ENCODE peak calls at places on chromosomes 5 and 9, in eight cellular contexts. One of them, this sample, is unnamed. For H3K4me1, the result is how much of the 10 kb centered on the place peaks cover.

GRCh38 chr5:140265845-140266244 is 37.1 kb downstream of the PFDN1 start:
- DNase-seq in heart left ventricle: no peak
- DNase-seq in endodermal cell: no peak
- DNase-seq in IMR-90: no peak
- DNase-seq in HepG2: no peak
- DNase-seq in mesenchymal stem cell: no peak
- DNase-seq in naive thymus-derived CD4-positive, alpha-beta T cell: no peak
- DNase-seq in PC-3: no peak
- DNase-seq in this sample: no peak

GRCh38 chr5:126023894-126024575 is 399.2 kb upstream of the GRAMD2B start:
- DNase-seq in naive thymus-derived CD4-positive, alpha-beta T cell: no peak
- DNase-seq in HepG2: no peak
- DNase-seq in mesenchymal stem cell: no peak
- DNase-seq in heart left ventricle: no peak
- DNase-seq in endodermal cell: no peak
- DNase-seq in IMR-90: no peak
- DNase-seq in PC-3: no peak
- DNase-seq in this sample: no peak

GRCh38 chr9:134193912-134194535 is 29.7 kb upstream of the RNU6ATAC start:
- DNase-seq in HepG2: no peak
- DNase-seq in endodermal cell: no peak
- DNase-seq in naive thymus-derived CD4-positive, alpha-beta T cell: no peak
- DNase-seq in IMR-90: no peak
- DNase-seq in heart left ventricle: no peak
- DNase-seq in mesenchymal stem cell: no peak
- DNase-seq in PC-3: no peak
- DNase-seq in this sample: no peak

GRCh38 chr9:104911029-104911607 is 16.8 kb downstream of the ABCA1 start:
- DNase-seq in IMR-90: peak
- DNase-seq in PC-3: peak
- DNase-seq in mesenchymal stem cell: no peak
- DNase-seq in HepG2: peak
- DNase-seq in heart left ventricle: no peak
- DNase-seq in endodermal cell: peak
- DNase-seq in naive thymus-derived CD4-positive, alpha-beta T cell: no peak
- DNase-seq in this sample: no peak

GRCh38 chr5:40089269-40089668 is 590.4 kb upstream of the PTGER4 start:
- DNase-seq in HepG2: no peak
- DNase-seq in IMR-90: peak
- DNase-seq in endodermal cell: no peak
- DNase-seq in PC-3: peak
- DNase-seq in heart left ventricle: no peak
- DNase-seq in naive thymus-derived CD4-positive, alpha-beta T cell: no peak
- DNase-seq in mesenchymal stem cell: no peak
- DNase-seq in this sample: no peak

GRCh38 chr5:131079232-131079631 is 85.8 kb downstream of the HINT1 start:
- DNase-seq in HepG2: peak
- DNase-seq in naive thymus-derived CD4-positive, alpha-beta T cell: no peak
- DNase-seq in endodermal cell: no peak
- DNase-seq in PC-3: no peak
- DNase-seq in IMR-90: no peak
- DNase-seq in mesenchymal stem cell: no peak
- DNase-seq in heart left ventricle: no peak
- DNase-seq in this sample: no peak

GRCh38 chr5:138582959-138583358 is 7.8 kb upstream of the HSPA9 start:
- DNase-seq in heart left ventricle: no peak
- DNase-seq in HepG2: no peak
- DNase-seq in IMR-90: no peak
- DNase-seq in PC-3: no peak
- DNase-seq in endodermal cell: no peak
- DNase-seq in mesenchymal stem cell: no peak
- DNase-seq in naive thymus-derived CD4-positive, alpha-beta T cell: no peak
- DNase-seq in this sample: no peak

GRCh38 chr5:172931001-172931536 is 28.2 kb upstream of the RPL26L1 start:
- DNase-seq in heart left ventricle: no peak
- DNase-seq in mesenchymal stem cell: peak
- DNase-seq in endodermal cell: no peak
- DNase-seq in HepG2: no peak
- DNase-seq in naive thymus-derived CD4-positive, alpha-beta T cell: no peak
- DNase-seq in PC-3: peak
- DNase-seq in IMR-90: peak
- DNase-seq in this sample: no peak

GRCh38 chr5:38585812-38586211 is 29.4 kb upstream of the LIFR start:
- DNase-seq in PC-3: no peak
- DNase-seq in endodermal cell: no peak
- DNase-seq in heart left ventricle: no peak
- DNase-seq in HepG2: no peak
- DNase-seq in naive thymus-derived CD4-positive, alpha-beta T cell: no peak
- DNase-seq in mesenchymal stem cell: no peak
- DNase-seq in IMR-90: no peak
- DNase-seq in this sample: no peak

GRCh38 chr5:178284095-178284675 is 51.6 kb upstream of the PHYKPL start:
- DNase-seq in PC-3: peak
- DNase-seq in endodermal cell: peak
- DNase-seq in heart left ventricle: no peak
- DNase-seq in HepG2: no peak
- DNase-seq in naive thymus-derived CD4-positive, alpha-beta T cell: no peak
- DNase-seq in IMR-90: peak
- DNase-seq in mesenchymal stem cell: no peak
- DNase-seq in this sample: no peak

GRCh38 chr5:179345429-179346321 is at the start of gene ADAMTS2:
- DNase-seq in IMR-90: peak
- DNase-seq in PC-3: no peak
- DNase-seq in heart left ventricle: peak
- DNase-seq in HepG2: no peak
- DNase-seq in mesenchymal stem cell: peak
- DNase-seq in endodermal cell: peak
- DNase-seq in naive thymus-derived CD4-positive, alpha-beta T cell: no peak
- DNase-seq in this sample: peak

GRCh38 chr5:23157169-23157568 is 304.0 kb upstream of the CDH12 start:
- DNase-seq in naive thymus-derived CD4-positive, alpha-beta T cell: no peak
- DNase-seq in mesenchymal stem cell: no peak
- DNase-seq in HepG2: no peak
- DNase-seq in heart left ventricle: no peak
- DNase-seq in PC-3: no peak
- DNase-seq in endodermal cell: no peak
- DNase-seq in IMR-90: no peak
- DNase-seq in this sample: no peak

GRCh38 chr5:98428806-98429205 is 344.7 kb upstream of the RGMB start:
- DNase-seq in IMR-90: peak
- DNase-seq in mesenchymal stem cell: peak
- DNase-seq in endodermal cell: no peak
- DNase-seq in PC-3: no peak
- DNase-seq in naive thymus-derived CD4-positive, alpha-beta T cell: no peak
- DNase-seq in heart left ventricle: peak
- DNase-seq in HepG2: no peak
- DNase-seq in this sample: no peak

GRCh38 chr5:146662229-146662628 is 146.2 kb upstream of the GPR151 start:
- DNase-seq in HepG2: peak
- DNase-seq in heart left ventricle: no peak
- DNase-seq in naive thymus-derived CD4-positive, alpha-beta T cell: no peak
- DNase-seq in mesenchymal stem cell: peak
- DNase-seq in IMR-90: no peak
- DNase-seq in endodermal cell: no peak
- DNase-seq in PC-3: peak
- DNase-seq in this sample: no peak

GRCh38 chr9:107707419-107707837 is 217.9 kb upstream of the KLF4 start:
- DNase-seq in naive thymus-derived CD4-positive, alpha-beta T cell: no peak
- DNase-seq in mesenchymal stem cell: peak
- DNase-seq in PC-3: no peak
- DNase-seq in heart left ventricle: no peak
- DNase-seq in IMR-90: peak
- DNase-seq in endodermal cell: no peak
- DNase-seq in HepG2: no peak
- DNase-seq in this sample: peak

GRCh38 chr9:87425202-87425601 is 72.5 kb upstream of the DAPK1 start:
- DNase-seq in naive thymus-derived CD4-positive, alpha-beta T cell: no peak
- DNase-seq in PC-3: no peak
- DNase-seq in endodermal cell: no peak
- DNase-seq in heart left ventricle: no peak
- DNase-seq in mesenchymal stem cell: no peak
- DNase-seq in HepG2: no peak
- DNase-seq in IMR-90: no peak
- DNase-seq in this sample: no peak

GRCh38 chr5:38541174-38541724 is 15.2 kb downstream of the LIFR start:
- DNase-seq in HepG2: no peak
- DNase-seq in PC-3: peak
- DNase-seq in IMR-90: peak
- DNase-seq in mesenchymal stem cell: no peak
- DNase-seq in endodermal cell: no peak
- DNase-seq in heart left ventricle: no peak
- DNase-seq in naive thymus-derived CD4-positive, alpha-beta T cell: no peak
- DNase-seq in this sample: no peak

GRCh38 chr9:69254223-69254622 is 70.8 kb upstream of the ENTREP1 start:
- DNase-seq in HepG2: no peak
- DNase-seq in IMR-90: no peak
- DNase-seq in endodermal cell: peak
- DNase-seq in mesenchymal stem cell: no peak
- DNase-seq in naive thymus-derived CD4-positive, alpha-beta T cell: no peak
- DNase-seq in PC-3: no peak
- DNase-seq in heart left ventricle: no peak
- DNase-seq in this sample: no peak

GRCh38 chr5:177557041-177557647 is 2.8 kb upstream of the FAM193B start:
- DNase-seq in naive thymus-derived CD4-positive, alpha-beta T cell: no peak
- DNase-seq in HepG2: peak
- DNase-seq in IMR-90: no peak
- DNase-seq in endodermal cell: no peak
- DNase-seq in PC-3: no peak
- DNase-seq in heart left ventricle: no peak
- DNase-seq in mesenchymal stem cell: no peak
- DNase-seq in this sample: no peak

GRCh38 chr9:83511051-83511450 is 27.1 kb downstream of the FRMD3 start:
- DNase-seq in heart left ventricle: no peak
- DNase-seq in IMR-90: no peak
- DNase-seq in PC-3: peak
- DNase-seq in mesenchymal stem cell: peak
- DNase-seq in endodermal cell: no peak
- DNase-seq in naive thymus-derived CD4-positive, alpha-beta T cell: no peak
- DNase-seq in HepG2: no peak
- DNase-seq in this sample: no peak

GRCh38 chr5:166027582-166027981 is 2263.9 kb upstream of the WWC1 start:
- DNase-seq in HepG2: no peak
- DNase-seq in PC-3: no peak
- DNase-seq in naive thymus-derived CD4-positive, alpha-beta T cell: no peak
- DNase-seq in mesenchymal stem cell: no peak
- DNase-seq in IMR-90: no peak
- DNase-seq in endodermal cell: no peak
- DNase-seq in heart left ventricle: no peak
- DNase-seq in this sample: no peak

GRCh38 chr5:52999357-52999949 is 10.3 kb downstream of the ITGA2 start:
- DNase-seq in heart left ventricle: no peak
- DNase-seq in PC-3: no peak
- DNase-seq in IMR-90: peak
- DNase-seq in HepG2: no peak
- DNase-seq in naive thymus-derived CD4-positive, alpha-beta T cell: no peak
- DNase-seq in endodermal cell: no peak
- DNase-seq in mesenchymal stem cell: peak
- DNase-seq in this sample: no peak
- H3K4me1 ChIP-seq in heart left ventricle: under half
- H3K4me1 ChIP-seq in PC-3: under half
- H3K4me1 ChIP-seq in IMR-90: under half
- H3K4me1 ChIP-seq in HepG2: half or more
- H3K4me1 ChIP-seq in naive thymus-derived CD4-positive, alpha-beta T cell: under half
- H3K4me1 ChIP-seq in endodermal cell: under half
- H3K4me1 ChIP-seq in mesenchymal stem cell: under half
- H3K4me1 ChIP-seq in this sample: under half

GRCh38 chr9:136525207-136525606 is 20.6 kb downstream of the NOTCH1 start:
- DNase-seq in heart left ventricle: no peak
- DNase-seq in endodermal cell: no peak
- DNase-seq in mesenchymal stem cell: no peak
- DNase-seq in PC-3: no peak
- DNase-seq in IMR-90: no peak
- DNase-seq in naive thymus-derived CD4-positive, alpha-beta T cell: no peak
- DNase-seq in HepG2: no peak
- DNase-seq in this sample: no peak
- H3K4me1 ChIP-seq in heart left ventricle: half or more
- H3K4me1 ChIP-seq in endodermal cell: under half
- H3K4me1 ChIP-seq in mesenchymal stem cell: half or more
- H3K4me1 ChIP-seq in PC-3: under half
- H3K4me1 ChIP-seq in IMR-90: under half
- H3K4me1 ChIP-seq in naive thymus-derived CD4-positive, alpha-beta T cell: under half
- H3K4me1 ChIP-seq in HepG2: under half
- H3K4me1 ChIP-seq in this sample: under half

DNA sequence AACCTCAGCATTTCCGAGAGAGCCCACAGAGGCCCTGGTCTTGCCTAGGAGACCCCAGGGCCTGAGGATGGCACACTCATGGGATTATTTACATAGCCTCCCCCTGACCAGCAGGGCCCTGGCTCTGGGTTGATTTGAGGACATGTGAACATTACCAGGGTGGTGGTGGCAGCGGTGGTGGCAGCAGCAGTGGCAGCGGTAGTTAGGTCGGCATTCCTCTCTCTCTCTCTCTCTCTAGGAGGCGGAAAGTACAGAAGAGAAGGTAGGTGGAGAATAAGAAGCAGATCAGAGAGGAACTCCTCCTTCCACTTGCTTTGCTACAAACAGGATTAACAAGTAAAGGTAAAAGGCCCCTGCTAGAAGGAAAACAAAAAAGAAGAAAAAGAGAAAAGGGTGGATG is 39.3 kb downstream of the B4GALT1 start:
- DNase-seq in mesenchymal stem cell: no peak
- DNase-seq in IMR-90: no peak
- DNase-seq in HepG2: no peak
- DNase-seq in PC-3: no peak
- DNase-seq in endodermal cell: no peak
- DNase-seq in heart left ventricle: no peak
- DNase-seq in naive thymus-derived CD4-positive, alpha-beta T cell: no peak
- DNase-seq in this sample: no peak
- H3K4me1 ChIP-seq in mesenchymal stem cell: under half
- H3K4me1 ChIP-seq in IMR-90: under half
- H3K4me1 ChIP-seq in HepG2: under half
- H3K4me1 ChIP-seq in PC-3: under half
- H3K4me1 ChIP-seq in endodermal cell: under half
- H3K4me1 ChIP-seq in heart left ventricle: half or more
- H3K4me1 ChIP-seq in naive thymus-derived CD4-positive, alpha-beta T cell: under half
- H3K4me1 ChIP-seq in this sample: under half

GRCh38 chr5:160318409-160318808 is 6.0 kb upstream of the CCNJL start:
- DNase-seq in mesenchymal stem cell: no peak
- DNase-seq in HepG2: no peak
- DNase-seq in naive thymus-derived CD4-positive, alpha-beta T cell: no peak
- DNase-seq in IMR-90: no peak
- DNase-seq in heart left ventricle: no peak
- DNase-seq in PC-3: no peak
- DNase-seq in endodermal cell: no peak
- DNase-seq in this sample: no peak
- H3K4me1 ChIP-seq in mesenchymal stem cell: under half
- H3K4me1 ChIP-seq in HepG2: under half
- H3K4me1 ChIP-seq in naive thymus-derived CD4-positive, alpha-beta T cell: under half
- H3K4me1 ChIP-seq in IMR-90: under half
- H3K4me1 ChIP-seq in heart left ventricle: under half
- H3K4me1 ChIP-seq in PC-3: under half
- H3K4me1 ChIP-seq in endodermal cell: under half
- H3K4me1 ChIP-seq in this sample: under half

DNA sequence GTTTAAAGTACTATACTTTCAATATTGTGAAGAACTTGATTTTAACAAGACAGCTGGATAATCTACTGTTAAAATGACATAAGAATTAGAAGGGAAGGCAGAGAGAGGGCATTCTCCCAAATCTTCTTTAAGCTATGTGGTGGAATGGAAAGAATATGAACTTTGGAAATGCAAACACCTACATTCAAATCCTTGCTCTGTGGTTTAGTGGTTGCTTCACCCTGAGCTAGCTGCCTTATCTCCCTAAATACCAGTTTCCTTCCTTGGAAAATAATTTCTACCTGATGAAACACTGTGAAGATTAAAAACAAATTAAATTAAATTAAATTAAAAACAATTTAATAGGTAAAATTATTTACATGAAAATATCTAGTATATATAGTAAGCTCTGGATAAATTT is 98.5 kb downstream of the GPR21 start:
- DNase-seq in PC-3: no peak
- DNase-seq in IMR-90: no peak
- DNase-seq in HepG2: peak
- DNase-seq in naive thymus-derived CD4-positive, alpha-beta T cell: no peak
- DNase-seq in mesenchymal stem cell: no peak
- DNase-seq in heart left ventricle: no peak
- DNase-seq in endodermal cell: no peak
- DNase-seq in this sample: no peak
- H3K4me1 ChIP-seq in PC-3: under half
- H3K4me1 ChIP-seq in IMR-90: under half
- H3K4me1 ChIP-seq in HepG2: under half
- H3K4me1 ChIP-seq in naive thymus-derived CD4-positive, alpha-beta T cell: under half
- H3K4me1 ChIP-seq in mesenchymal stem cell: under half
- H3K4me1 ChIP-seq in heart left ventricle: under half
- H3K4me1 ChIP-seq in endodermal cell: under half
- H3K4me1 ChIP-seq in this sample: under half